ENCODE peak calls at places on chromosomes 7 and 10, in four cellular contexts. Z is HepG2, K is K562, R is SK-N-SH. B is an unnamed sample.

GRCh38 chr7:101436857-101437576 is 74.3 kb downstream of the COL26A1 start:
- DNase-seq in Z (no peak), K (peak), R (peak), B (peak)

GRCh38 chr10:74174533-74174932 is 23.5 kb downstream of the ADK start:
- DNase-seq in Z (peak), K (no peak), R (no peak), B (no peak)

GRCh38 chr10:36608866-36609265 is 516.5 kb upstream of the ANKRD30A start:
- DNase-seq in Z (no peak), K (no peak), R (no peak), B (no peak)

GRCh38 chr7:990352-991005 is 7.5 kb downstream of the CYP2W1 start:
- DNase-seq in Z (no peak), K (no peak), R (no peak), B (no peak)

GRCh38 chr10:62924344-62924748 is 108.2 kb upstream of the EGR2 start:
- DNase-seq in Z (no peak), K (peak), R (peak), B (peak)

GRCh38 chr10:68155615-68156205 is 46.4 kb downstream of the MYPN start:
- DNase-seq in Z (no peak), K (no peak), R (no peak), B (no peak)

GRCh38 chr7:148395990-148396716 is 194.4 kb upstream of the C7orf33 start:
- DNase-seq in Z (no peak), K (no peak), R (peak), B (no peak)

GRCh38 chr7:141076377-141076776 is 2.5 kb downstream of the TMEM178B start:
- DNase-seq in Z (no peak), K (no peak), R (peak), B (no peak)

GRCh38 chr7:113562242-113562641 is 356.6 kb downstream of the PPP1R3A start:
- DNase-seq in Z (no peak), K (no peak), R (no peak), B (no peak)

GRCh38 chr7:84237533-84238173 is 43.1 kb upstream of the SEMA3A start:
- DNase-seq in Z (no peak), K (no peak), R (no peak), B (peak)

GRCh38 chr7:4882169-4882741 is 1.3 kb downstream of the RADIL start:
- DNase-seq in Z (no peak), K (peak), R (peak), B (no peak)

GRCh38 chr10:47277352-47278151 is 22.4 kb upstream of the GDF10 start:
- DNase-seq in Z (no peak), K (no peak), R (no peak), B (no peak)

DNA sequence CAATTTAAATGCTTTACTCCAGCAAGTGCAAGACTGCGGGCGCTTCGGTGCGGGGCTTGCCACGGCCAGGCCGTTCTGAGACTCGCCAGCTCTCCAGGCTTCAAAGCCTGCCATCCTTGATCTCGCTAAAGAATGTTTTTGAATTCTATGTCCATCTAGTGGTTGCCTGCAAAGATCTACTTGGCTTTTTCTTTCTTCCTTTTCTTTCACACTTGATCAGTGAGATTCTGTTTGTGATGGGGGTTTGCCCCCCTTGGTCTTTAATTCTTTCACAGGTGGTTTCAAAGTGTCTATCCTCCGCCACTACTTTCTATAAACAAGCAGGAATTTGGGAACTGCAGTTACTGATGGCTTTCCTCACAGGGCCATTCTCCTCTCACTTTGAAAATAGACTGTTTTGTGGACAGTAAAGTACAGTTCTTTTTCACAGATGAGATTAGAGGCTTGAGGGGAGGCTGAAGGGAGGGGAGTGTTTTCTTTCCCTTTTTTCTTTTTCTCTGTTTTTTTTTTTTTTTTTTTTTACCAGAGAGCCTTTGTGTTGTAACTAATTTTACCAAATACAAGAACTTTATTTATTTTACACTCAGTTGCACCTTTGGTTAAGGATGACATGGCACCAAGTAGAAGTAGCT is 15.2 kb upstream of the FBXW4 start:
- DNase-seq in Z (no peak), K (no peak), R (no peak), B (no peak)
- TF ChIP-seq SIN3A in Z (no peak), K (no peak), R (no peak), B (no peak)

GRCh38 chr10:12924911-12925310 is 76.6 kb downstream of the CCDC3 start:
- DNase-seq in Z (no peak), K (no peak), R (no peak), B (no peak)
- TF ChIP-seq ELF1 in Z (no peak), K (no peak), R (no peak), B (no peak)

GRCh38 chr7:133026210-133026859 is 55.6 kb downstream of the CHCHD3 start:
- DNase-seq in Z (no peak), K (no peak), R (no peak), B (no peak)

GRCh38 chr7:133021196-133021595 is 60.7 kb downstream of the CHCHD3 start:
- DNase-seq in Z (no peak), K (no peak), R (no peak), B (no peak)

GRCh38 chr7:133024604-133025003 is 57.3 kb downstream of the CHCHD3 start:
- DNase-seq in Z (no peak), K (no peak), R (no peak), B (no peak)

GRCh38 chr7:133020501-133020900 is 61.4 kb downstream of the CHCHD3 start:
- DNase-seq in Z (no peak), K (no peak), R (no peak), B (no peak)

GRCh38 chr7:133023370-133024075 is 58.4 kb downstream of the CHCHD3 start:
- DNase-seq in Z (no peak), K (no peak), R (peak), B (no peak)
- TF ChIP-seq SIN3A in Z (no peak), K (no peak), R (no peak), B (no peak)

DNA sequence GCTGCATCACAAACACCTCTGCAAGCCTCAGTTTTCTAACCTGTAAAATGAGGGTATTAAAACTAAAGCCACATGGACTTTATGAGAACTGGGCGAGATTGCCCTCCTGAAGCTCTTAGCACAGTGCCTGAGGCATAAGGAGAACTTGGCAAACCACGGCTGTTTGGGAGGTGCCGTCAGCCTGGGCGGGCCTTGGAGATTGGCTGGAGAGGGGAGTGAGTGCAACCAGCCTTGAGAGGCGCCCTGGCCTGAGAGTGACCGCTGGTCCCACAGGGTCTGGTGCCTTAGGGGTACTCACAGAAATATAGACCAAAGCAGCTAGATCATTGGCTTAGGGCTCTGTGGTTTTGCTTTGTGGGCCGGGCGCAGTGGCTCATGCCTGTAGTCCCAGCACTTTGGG is 5.5 kb upstream of the TNS3 start:
- DNase-seq in Z (no peak), K (no peak), R (no peak), B (no peak)
- TF ChIP-seq ELF1 in Z (no peak), K (no peak), R (no peak), B (no peak)

GRCh38 chr7:13774976-13775375 is 214.5 kb downstream of the ETV1 start:
- DNase-seq in Z (no peak), K (no peak), R (no peak), B (no peak)

GRCh38 chr7:13770305-13770704 is 219.2 kb downstream of the ETV1 start:
- DNase-seq in Z (no peak), K (no peak), R (no peak), B (no peak)
- TF ChIP-seq SIN3A in Z (no peak), K (no peak), R (no peak), B (no peak)

DNA sequence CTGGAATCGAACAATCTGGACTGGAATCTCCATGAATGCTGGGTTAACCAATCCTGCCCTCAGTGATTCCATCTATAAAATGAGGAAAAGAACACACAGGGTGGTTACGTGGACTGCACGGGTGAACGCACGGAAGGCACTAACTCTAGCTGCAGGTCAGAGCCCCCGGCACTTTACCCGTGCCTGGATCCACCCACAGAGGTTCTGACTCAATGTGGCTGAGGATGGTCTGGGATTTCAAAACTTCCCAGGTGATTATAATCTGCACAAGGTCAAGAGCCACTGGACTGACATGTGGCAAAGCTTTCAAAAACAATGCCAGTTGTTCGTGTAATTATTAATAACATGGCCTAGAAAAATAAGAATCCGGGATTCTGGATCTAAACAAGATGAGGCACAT is 29.2 kb downstream of the KIAA1549 start:
- DNase-seq in Z (peak), K (no peak), R (no peak), B (no peak)
- TF ChIP-seq ELF1 in Z (no peak), K (no peak), R (no peak), B (no peak)

B was measured in HCT116.